ENCODE peak calls at places on chromosomes 4 and X, in five cellular contexts. K is heart right ventricle; P is CD4-positive, alpha-beta T cell; N is ascending aorta; L is mammary epithelial cell. J is an unnamed sample.

GRCh38 chr4:149031399-149031798 is 589.2 kb upstream of the NR3C2 start:
- DNase-seq in P (no peak), K (no peak), N (no peak), L (peak), J (no peak)

GRCh38 chrX:48043056-48043455 is 28.4 kb downstream of the ZNF630 start:
- DNase-seq in N (no peak), P (no peak), L (no peak), K (no peak), J (no peak)

GRCh38 chr4:100162027-100162685 is 28.1 kb downstream of the DDIT4L start:
- DNase-seq in L (no peak), P (no peak), K (no peak), N (no peak), J (no peak)

GRCh38 chr4:15961778-15962510 is 1.0 kb downstream of the FGFBP2 start:
- DNase-seq in P (no peak), N (no peak), L (no peak), K (no peak), J (no peak)

GRCh38 chr4:55393461-55394320 is 2.1 kb upstream of the TMEM165 start:
- DNase-seq in K (no peak), N (no peak), L (no peak), P (no peak), J (no peak)

GRCh38 chr4:114399085-114399484 is 199.5 kb upstream of the UGT8 start:
- DNase-seq in N (no peak), L (no peak), K (no peak), P (no peak), J (no peak)

GRCh38 chrX:3522016-3522690 is 175.7 kb upstream of the MXRA5 start:
- DNase-seq in L (no peak), N (no peak), K (no peak), P (no peak), J (no peak)

GRCh38 chrX:154021131-154021611 is 1.5 kb upstream of the IRAK1 start:
- DNase-seq in L (no peak), P (no peak), K (no peak), N (no peak), J (no peak)

GRCh38 chrX:142593470-142593869 is 388.4 kb upstream of the MAGEC2 start:
- DNase-seq in N (no peak), P (no peak), K (no peak), L (no peak), J (no peak)

GRCh38 chrX:73401591-73402266 is 45.1 kb upstream of the CDX4 start:
- DNase-seq in K (no peak), N (no peak), P (no peak), L (no peak), J (no peak)

GRCh38 chr4:156832886-156833285 is 138.7 kb downstream of the PDGFC start:
- DNase-seq in K (no peak), N (no peak), P (no peak), L (no peak), J (no peak)

GRCh38 chr4:181821039-181822004 is 421.9 kb upstream of the TENM3 start:
- DNase-seq in P (no peak), K (no peak), L (peak), N (no peak), J (no peak)

GRCh38 chr4:6420972-6421371 is 51.4 kb downstream of the PPP2R2C start:
- DNase-seq in L (no peak), P (no peak), N (no peak), K (no peak), J (no peak)

GRCh38 chr4:104418313-104418712 is 76.4 kb downstream of the CXXC4 start:
- DNase-seq in L (peak), N (no peak), P (no peak), K (no peak), J (no peak)

GRCh38 chrX:39418936-39419659 is 617.8 kb downstream of the MID1IP1 start:
- DNase-seq in L (no peak), N (no peak), K (peak), P (no peak), J (no peak)

GRCh38 chr4:124711469-124712416 is 789 bp downstream of the ANKRD50 start:
- DNase-seq in L (peak), P (no peak), K (no peak), N (peak), J (peak)

GRCh38 chrX:27251369-27251768 is 211.8 kb downstream of the PPP4R3C start:
- DNase-seq in K (no peak), N (no peak), L (no peak), P (no peak), J (no peak)

GRCh38 chrX:69046996-69047490 is 118.2 kb downstream of the PJA1 start:
- DNase-seq in K (no peak), N (no peak), P (no peak), L (no peak), J (no peak)

GRCh38 chr4:182862166-182862875 is 54.9 kb downstream of the DCTD start:
- DNase-seq in P (no peak), L (no peak), N (no peak), K (no peak), J (no peak)
- TF ChIP-seq CTCF in P (no peak), L (peak), N (no peak), K (no peak), J (no peak)

DNA sequence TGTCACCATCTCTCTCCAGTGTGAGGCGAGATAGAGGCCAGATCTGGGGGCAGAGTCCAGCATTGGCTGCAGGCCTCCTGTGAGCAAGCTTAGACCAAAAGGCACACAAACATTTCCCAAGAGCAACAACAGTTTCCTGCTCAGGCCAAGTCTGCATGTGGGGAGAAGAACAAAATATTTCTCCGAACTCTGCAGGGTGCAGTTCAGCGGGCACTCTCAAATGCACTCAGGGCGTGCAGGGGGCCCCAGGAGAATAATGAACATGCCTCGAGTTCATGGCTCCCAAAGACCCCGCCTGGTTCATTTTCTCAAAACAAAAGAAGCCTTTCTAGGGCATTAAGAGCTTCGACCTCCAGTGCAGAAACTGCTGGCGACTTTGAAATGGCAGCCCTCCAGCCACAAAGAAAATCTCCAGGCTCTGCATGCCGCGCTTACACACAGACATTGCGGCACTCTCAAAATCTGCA is 57.8 kb upstream of the HELT start:
- DNase-seq in L (no peak), N (no peak), P (no peak), K (no peak), J (no peak)
- TF ChIP-seq CTCF in L (no peak), N (no peak), P (no peak), K (no peak), J (no peak)

GRCh38 chrX:19388064-19388679 is 44.4 kb downstream of the PDHA1 start:
- DNase-seq in K (no peak), N (no peak), L (no peak), P (no peak), J (no peak)

GRCh38 chrX:19381326-19381725 is 37.6 kb downstream of the PDHA1 start:
- DNase-seq in N (no peak), L (no peak), P (no peak), K (no peak), J (no peak)

GRCh38 chrX:19386679-19387078 is 43.0 kb downstream of the PDHA1 start:
- DNase-seq in P (no peak), L (no peak), K (no peak), N (no peak), J (no peak)

GRCh38 chrX:19377799-19378198 is 34.1 kb downstream of the PDHA1 start:
- DNase-seq in K (no peak), L (no peak), P (no peak), N (no peak), J (no peak)

GRCh38 chrX:19382500-19383145 is 38.9 kb downstream of the PDHA1 start:
- DNase-seq in P (peak), L (peak), K (peak), N (no peak), J (peak)
- TF ChIP-seq CTCF in P (peak), L (peak), K (no peak), N (peak), J (peak)

GRCh38 chrX:45784590-45784989 is 583.9 kb upstream of the DIPK2B start:
- DNase-seq in K (no peak), L (no peak), N (no peak), P (no peak), J (no peak)

GRCh38 chrX:45778621-45779020 is 577.9 kb upstream of the DIPK2B start:
- DNase-seq in K (no peak), N (no peak), L (no peak), P (no peak), J (no peak)

GRCh38 chrX:45783002-45783401 is 582.3 kb upstream of the DIPK2B start:
- DNase-seq in P (no peak), N (no peak), L (no peak), K (no peak), J (no peak)

GRCh38 chrX:45781901-45782553 is 581.4 kb upstream of the DIPK2B start:
- DNase-seq in K (no peak), N (no peak), L (peak), P (no peak), J (no peak)
- TF ChIP-seq CTCF in K (no peak), N (no peak), L (peak), P (no peak), J (no peak)

DNA sequence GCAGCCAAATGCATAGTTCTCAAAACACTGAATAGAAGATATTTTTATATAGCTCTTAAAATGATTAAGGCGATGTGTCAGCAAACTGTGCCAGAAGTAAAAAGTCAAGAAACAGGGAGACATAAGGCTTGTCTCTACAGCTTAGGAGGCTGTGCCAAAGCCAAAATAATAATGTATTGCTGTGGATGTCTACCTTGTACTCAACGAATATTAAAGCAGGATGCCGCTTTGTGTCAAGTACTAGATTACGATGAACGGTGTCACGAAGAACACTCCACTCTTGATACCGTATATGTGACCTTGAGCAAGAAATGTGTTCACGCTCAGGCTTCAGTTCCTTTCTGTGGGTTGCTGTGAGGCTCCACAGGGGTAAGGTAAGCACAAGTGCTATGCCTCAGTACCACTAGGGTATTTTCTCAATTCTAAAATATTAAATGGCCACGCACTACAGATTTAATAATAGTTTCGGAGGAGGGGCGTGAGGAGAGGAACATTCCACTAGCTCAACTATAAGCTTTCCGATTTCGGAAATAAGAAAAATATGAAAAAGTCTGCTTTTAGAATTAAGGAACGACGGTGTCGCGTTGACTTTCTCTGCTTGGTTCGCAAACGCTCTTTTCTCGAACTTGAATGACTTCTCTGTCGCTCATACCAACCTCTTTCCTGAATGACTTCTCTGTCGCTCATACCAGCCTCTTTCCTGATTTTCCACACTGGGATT is 679 bp upstream of the SCOC start:
- DNase-seq in L (peak), K (no peak), P (peak), N (no peak), J (peak)
- TF ChIP-seq CTCF in L (no peak), K (no peak), P (peak), N (peak), J (no peak)